ENCODE peak calls at places on chromosomes 16 and 17, in five cellular contexts. G, B, K, T and O are unnamed samples.
A peak's percentile ranks its signal among the peaks of the same experiment; 100 is the strongest.

GRCh38 chr16:55250641-55251550 is 73.1 kb upstream of the IRX6 start:
- DNase-seq in G (no peak), B (no peak), K (no peak), T (no peak), O (no peak)

GRCh38 chr17:80890551-80890930 is 101.1 kb upstream of the CHMP6 start:
- DNase-seq in G (no peak), B (no peak), K (no peak), T (no peak), O (no peak)

GRCh38 chr17:4559851-4560820 is at the start of gene GGT6:
- DNase-seq in G (no peak), B (no peak), K (no peak), T (no peak), O (no peak)

GRCh38 chr17:81575836-81576235 is 23.7 kb upstream of the FAAP100 start:
- DNase-seq in G (no peak), B (no peak), K (no peak), T (no peak), O (no peak)

GRCh38 chr17:79835470-79835899 is 3.8 kb downstream of the CBX4 start:
- DNase-seq in G (no peak), B (no peak), K (no peak), T (no peak), O (no peak)

GRCh38 chr16:54879681-54880080 is 51.0 kb upstream of the IRX5 start:
- DNase-seq in G (peak; percentile 3), B (no peak), K (no peak), T (no peak), O (no peak)

GRCh38 chr16:28202147-28202746 is 9.5 kb downstream of the XPO6 start:
- DNase-seq in G (no peak), B (no peak), K (no peak), T (no peak), O (no peak)

GRCh38 chr16:21222495-21223337 is 10.8 kb upstream of the ANKS4B start:
- DNase-seq in G (no peak), B (no peak), K (no peak), T (no peak), O (no peak)

GRCh38 chr16:58333937-58334336 is 39.1 kb upstream of the PRSS54 start:
- DNase-seq in G (no peak), B (no peak), K (no peak), T (no peak), O (no peak)

GRCh38 chr17:65290616-65291015 is 153.4 kb downstream of the RGS9 start:
- DNase-seq in G (no peak), B (no peak), K (no peak), T (no peak), O (no peak)

GRCh38 chr17:81464586-81464985 is 48.0 kb downstream of the ACTG1 start:
- DNase-seq in G (no peak), B (no peak), K (no peak), T (no peak), O (no peak)

GRCh38 chr16:2016407-2016922 is 3.1 kb upstream of the NPW start:
- DNase-seq in G (no peak), B (no peak), K (no peak), T (no peak), O (no peak)
- TF ChIP-seq CTCF in G (peak; percentile 43), B (peak; percentile 41), K (peak; percentile 16), T (peak; percentile 32), O (peak; percentile 66)

GRCh38 chr16:62225675-62226074 is 189.4 kb upstream of the CDH8 start:
- DNase-seq in G (peak; percentile 15), B (peak; percentile 9), K (no peak), T (no peak), O (no peak)
- TF ChIP-seq CTCF in G (peak; percentile 11), B (no peak), K (no peak), T (no peak), O (no peak)

GRCh38 chr17:58254803-58255202 is 16.4 kb downstream of the LPO start:
- DNase-seq in G (no peak), B (no peak), K (no peak), T (no peak), O (no peak)
- TF ChIP-seq CTCF in G (no peak), B (no peak), K (no peak), T (no peak), O (no peak)

GRCh38 chr17:11238710-11239109 is 2.3 kb upstream of the SHISA6 start:
- DNase-seq in G (no peak), B (no peak), K (no peak), T (no peak), O (no peak)

GRCh38 chr17:11241611-11242226 is 706 bp downstream of the SHISA6 start:
- DNase-seq in G (no peak), B (no peak), K (no peak), T (no peak), O (no peak)

GRCh38 chr17:11239379-11239970 is 1.5 kb upstream of the SHISA6 start:
- DNase-seq in G (no peak), B (no peak), K (no peak), T (no peak), O (no peak)

GRCh38 chr17:11240041-11240801 is 792 bp upstream of the SHISA6 start:
- DNase-seq in G (no peak), B (no peak), K (no peak), T (no peak), O (no peak)

GRCh38 chr17:11240841-11241610 is at the start of gene SHISA6:
- DNase-seq in G (no peak), B (no peak), K (no peak), T (no peak), O (no peak)
- TF ChIP-seq CTCF in G (no peak), B (no peak), K (no peak), T (no peak), O (no peak)

GRCh38 chr17:42329025-42329976 is 41.0 kb downstream of the STAT5A start:
- DNase-seq in G (peak; percentile 63), B (peak; percentile 78), K (no peak), T (peak; percentile 83), O (peak; percentile 69)

GRCh38 chr17:42333053-42333452 is 44.8 kb downstream of the STAT5A start:
- DNase-seq in G (no peak), B (no peak), K (no peak), T (no peak), O (no peak)

GRCh38 chr17:42339221-42339620 is 49.0 kb downstream of the STAT3 start:
- DNase-seq in G (no peak), B (no peak), K (no peak), T (no peak), O (no peak)

GRCh38 chr17:42337442-42337841 is 49.1 kb downstream of the STAT5A start:
- DNase-seq in G (peak; percentile 79), B (no peak), K (peak; percentile 63), T (peak; percentile 81), O (no peak)

GRCh38 chr17:42334667-42335066 is 46.4 kb downstream of the STAT5A start:
- DNase-seq in G (no peak), B (no peak), K (no peak), T (no peak), O (no peak)
- TF ChIP-seq CTCF in G (peak; percentile 15), B (peak; percentile 25), K (no peak), T (peak; percentile 14), O (peak; percentile 3)

GRCh38 chr17:35086164-35086563 is 22.7 kb upstream of the RFFL start:
- DNase-seq in G (no peak), B (no peak), K (no peak), T (no peak), O (no peak)
- TF ChIP-seq CTCF in G (no peak), B (no peak), K (no peak), T (no peak), O (no peak)